ENCODE peak calls at places on chromosomes 2 and 18, in nine cellular contexts. B, M, D, S, P, N, V, X and E are unnamed samples. For H3K36me3, the result is how much of the 10 kb centered on the place peaks cover.

GRCh38 chr2:165406053-165406628 is 63.4 kb upstream of the CSRNP3 start:
- DNase-seq in B (peak), M (no peak), D (peak), S (peak), P (peak), N (peak), V (peak), X (peak), E (no peak)

GRCh38 chr18:59021500-59021899 is 118.2 kb upstream of the SEC11C start:
- DNase-seq in B (no peak), M (no peak), D (no peak), S (no peak), P (no peak), N (no peak), V (no peak), X (no peak), E (no peak)

GRCh38 chr18:31572368-31572767 is 19.3 kb upstream of the TTR start:
- DNase-seq in B (no peak), M (no peak), D (no peak), S (no peak), P (no peak), N (no peak), V (no peak), X (no peak), E (no peak)

GRCh38 chr2:122514451-122514996 is 759.1 kb downstream of the TSN start:
- DNase-seq in B (peak), M (no peak), D (no peak), S (no peak), P (no peak), N (no peak), V (no peak), X (no peak), E (no peak)

GRCh38 chr2:198374375-198375072 is 570.1 kb downstream of the PLCL1 start:
- DNase-seq in B (peak), M (peak), D (peak), S (peak), P (peak), N (peak), V (peak), X (peak), E (peak)

GRCh38 chr2:179802483-179802882 is 58.9 kb downstream of the ZNF385B start:
- DNase-seq in B (no peak), M (no peak), D (no peak), S (no peak), P (no peak), N (no peak), V (no peak), X (no peak), E (no peak)

GRCh38 chr2:105337122-105338019 is at the start of gene C2orf49:
- DNase-seq in B (peak), M (peak), D (peak), S (peak), P (peak), N (peak), V (peak), X (no peak), E (peak)

GRCh38 chr2:216740557-216741222 is 45.3 kb upstream of the IGFBP5 start:
- DNase-seq in B (no peak), M (peak), D (peak), S (no peak), P (no peak), N (no peak), V (no peak), X (no peak), E (no peak)

GRCh38 chr2:96550787-96551604 is 14.4 kb downstream of the ARID5A start:
- DNase-seq in B (no peak), M (no peak), D (no peak), S (no peak), P (no peak), N (no peak), V (no peak), X (no peak), E (no peak)

GRCh38 chr2:66346241-66346664 is 88.7 kb upstream of the MEIS1 start:
- DNase-seq in B (no peak), M (no peak), D (no peak), S (no peak), P (no peak), N (peak), V (no peak), X (no peak), E (no peak)

GRCh38 chr2:28997237-28997846 is 16.2 kb downstream of the TOGARAM2 start:
- DNase-seq in B (peak), M (peak), D (peak), S (peak), P (no peak), N (no peak), V (no peak), X (no peak), E (no peak)

GRCh38 chr2:216328347-216328746 is 43.9 kb downstream of the MARCHF4 start:
- DNase-seq in B (peak), M (no peak), D (no peak), S (peak), P (no peak), N (peak), V (no peak), X (no peak), E (no peak)

GRCh38 chr2:20071397-20072383 is 20.3 kb upstream of the LAPTM4A start:
- DNase-seq in B (peak), M (peak), D (peak), S (peak), P (no peak), N (peak), V (peak), X (no peak), E (no peak)

GRCh38 chr2:1670636-1671035 is 73.7 kb downstream of the PXDN start:
- DNase-seq in B (no peak), M (no peak), D (no peak), S (no peak), P (no peak), N (no peak), V (no peak), X (no peak), E (no peak)

GRCh38 chr2:237405006-237405559 is 8.9 kb downstream of the COL6A3 start:
- DNase-seq in B (no peak), M (peak), D (peak), S (peak), P (no peak), N (no peak), V (no peak), X (no peak), E (no peak)

GRCh38 chr18:54269924-54270844 is 867 bp downstream of the POLI start:
- DNase-seq in B (peak), M (peak), D (peak), S (peak), P (no peak), N (peak), V (peak), X (no peak), E (no peak)

GRCh38 chr18:78582898-78583738 is 396.5 kb upstream of the SALL3 start:
- DNase-seq in B (no peak), M (no peak), D (no peak), S (no peak), P (no peak), N (no peak), V (no peak), X (no peak), E (no peak)

GRCh38 chr2:30778611-30779010 is 28.6 kb downstream of the CAPN13 start:
- DNase-seq in B (no peak), M (no peak), D (no peak), S (no peak), P (no peak), N (no peak), V (no peak), X (no peak), E (no peak)

GRCh38 chr2:48277153-48277552 is 252.8 kb upstream of the STON1 start:
- DNase-seq in B (no peak), M (no peak), D (no peak), S (no peak), P (no peak), N (no peak), V (no peak), X (no peak), E (no peak)

GRCh38 chr18:51098082-51098481 is 68.1 kb downstream of the SMAD4 start:
- DNase-seq in B (no peak), M (no peak), D (no peak), S (no peak), P (no peak), N (no peak), V (no peak), X (no peak), E (peak)

GRCh38 chr2:239735131-239735828 is 289.9 kb downstream of the NDUFA10 start:
- DNase-seq in B (no peak), M (no peak), D (no peak), S (no peak), P (peak), N (peak), V (peak), X (no peak), E (peak)

GRCh38 chr2:102463160-102463559 is 9.9 kb upstream of the SLC9A4 start:
- DNase-seq in B (no peak), M (no peak), D (no peak), S (no peak), P (no peak), N (no peak), V (no peak), X (no peak), E (no peak)

GRCh38 chr2:121925466-121925865 is 170.0 kb downstream of the TSN start:
- DNase-seq in B (peak), M (no peak), D (no peak), S (peak), P (no peak), N (no peak), V (no peak), X (no peak), E (no peak)

GRCh38 chr18:48818329-48819254 is 132.2 kb downstream of the SMAD7 start:
- DNase-seq in B (no peak), M (no peak), D (no peak), S (no peak), P (no peak), N (no peak), V (no peak), X (no peak), E (no peak)

GRCh38 chr2:137975280-137976271 is 11.3 kb downstream of the HNMT start:
- DNase-seq in B (peak), M (no peak), D (no peak), S (no peak), P (no peak), N (no peak), V (no peak), X (no peak), E (no peak)

DNA sequence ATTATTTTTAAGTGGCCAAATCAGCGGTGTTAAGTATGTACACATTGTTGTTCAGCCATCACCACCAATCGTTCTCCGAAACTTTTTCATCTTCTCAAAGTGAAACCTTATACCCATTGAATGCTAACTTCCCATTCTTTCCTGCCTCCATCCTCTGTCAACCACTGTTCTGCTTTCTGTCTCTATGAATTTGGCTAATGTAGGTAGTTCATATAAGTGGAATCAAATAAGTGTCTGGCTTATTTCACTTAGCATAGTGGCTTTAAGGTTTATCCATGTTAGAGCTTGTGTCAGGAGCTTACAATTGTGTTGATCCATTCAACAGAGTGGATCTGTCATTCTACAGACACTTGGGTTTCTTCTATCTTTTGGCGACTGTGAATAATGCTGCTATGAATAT is 192.1 kb downstream of the WDR7 start:
- DNase-seq in B (no peak), M (no peak), D (no peak), S (no peak), P (no peak), N (no peak), V (no peak), X (no peak), E (no peak)
- H3K9ac ChIP-seq in B (no peak), M (no peak), D (no peak), S (no peak), P (no peak), N (no peak), V (no peak), X (no peak), E (no peak)

GRCh38 chr2:117828870-117829269 is 14.4 kb downstream of the DDX18 start:
- DNase-seq in B (no peak), M (no peak), D (no peak), S (no peak), P (no peak), N (no peak), V (no peak), X (no peak), E (no peak)
- H3K36me3 ChIP-seq in B (half or more), M (under half), D (under half), S (half or more), P (under half), N (under half), V (half or more), X (under half), E (half or more)

GRCh38 chr2:27379383-27379839 is 1.1 kb downstream of the ZNF513 start:
- DNase-seq in B (no peak), M (no peak), D (no peak), S (no peak), P (no peak), N (no peak), V (no peak), X (no peak), E (no peak)
- H3K9ac ChIP-seq in B (peak), M (peak), D (peak), S (peak), P (no peak), N (peak), V (peak), X (peak), E (peak)

GRCh38 chr2:37645363-37645762 is 26.1 kb downstream of the CDC42EP3 start:
- DNase-seq in B (peak), M (peak), D (peak), S (peak), P (no peak), N (no peak), V (no peak), X (no peak), E (no peak)
- H3K36me3 ChIP-seq in B (under half), M (half or more), D (under half), S (half or more), P (under half), N (under half), V (half or more), X (under half), E (under half)